ENCODE peak calls at places on chromosomes 3 and 15, in four cellular contexts. L is K562, W is HepG2, D is H1. B is an unnamed sample.
A peak's percentile ranks its signal among the peaks of the same experiment; 100 is the strongest.

GRCh38 chr15:81337713-81338157 is 13.8 kb upstream of the STARD5 start:
- DNase-seq in L (no peak), W (no peak), D (no peak), B (no peak)

GRCh38 chr15:69665641-69666091 is 213.0 kb downstream of the RPLP1 start:
- DNase-seq in L (no peak), D (no peak), W (no peak), B (no peak)

GRCh38 chr3:55522077-55522476 is 35.0 kb upstream of the WNT5A start:
- DNase-seq in L (no peak), D (no peak), W (no peak), B (no peak)

GRCh38 chr3:184345678-184346144 is 8.3 kb downstream of the FAM131A start:
- DNase-seq in W (peak; percentile 84), L (peak; percentile 85), D (peak; percentile 64), B (peak; percentile 72)

GRCh38 chr15:49212897-49213296 is 42.9 kb downstream of the GALK2 start:
- DNase-seq in D (no peak), L (no peak), W (no peak), B (no peak)

GRCh38 chr15:68819451-68820204 is 1.1 kb downstream of the ANP32A start:
- DNase-seq in L (peak; percentile 48), W (peak; percentile 24), D (no peak), B (peak; percentile 74)

GRCh38 chr3:187972454-187972853 is 181.5 kb upstream of the LPP start:
- DNase-seq in D (no peak), L (no peak), W (no peak), B (no peak)

GRCh38 chr3:158908187-158908762 is 106.4 kb downstream of the MFSD1 start:
- DNase-seq in W (no peak), L (no peak), D (no peak), B (no peak)

GRCh38 chr3:76585794-76586392 is 454.0 kb upstream of the ROBO2 start:
- DNase-seq in L (peak; percentile 1), W (peak; percentile 3), D (no peak), B (peak; percentile 2)

GRCh38 chr3:123661973-123662372 is 77.1 kb upstream of the HACD2 start:
- DNase-seq in L (no peak), D (no peak), W (no peak), B (no peak)

GRCh38 chr3:88987786-88988185 is 119.6 kb upstream of the EPHA3 start:
- DNase-seq in D (no peak), W (no peak), L (no peak), B (no peak)

GRCh38 chr3:13075318-13075717 is 2.1 kb upstream of the IQSEC1 start:
- DNase-seq in D (no peak), W (no peak), L (no peak), B (no peak)

GRCh38 chr3:98994128-98994762 is 92.8 kb upstream of the DCBLD2 start:
- DNase-seq in W (peak; percentile 34), D (no peak), L (peak; percentile 7), B (peak; percentile 69)

DNA sequence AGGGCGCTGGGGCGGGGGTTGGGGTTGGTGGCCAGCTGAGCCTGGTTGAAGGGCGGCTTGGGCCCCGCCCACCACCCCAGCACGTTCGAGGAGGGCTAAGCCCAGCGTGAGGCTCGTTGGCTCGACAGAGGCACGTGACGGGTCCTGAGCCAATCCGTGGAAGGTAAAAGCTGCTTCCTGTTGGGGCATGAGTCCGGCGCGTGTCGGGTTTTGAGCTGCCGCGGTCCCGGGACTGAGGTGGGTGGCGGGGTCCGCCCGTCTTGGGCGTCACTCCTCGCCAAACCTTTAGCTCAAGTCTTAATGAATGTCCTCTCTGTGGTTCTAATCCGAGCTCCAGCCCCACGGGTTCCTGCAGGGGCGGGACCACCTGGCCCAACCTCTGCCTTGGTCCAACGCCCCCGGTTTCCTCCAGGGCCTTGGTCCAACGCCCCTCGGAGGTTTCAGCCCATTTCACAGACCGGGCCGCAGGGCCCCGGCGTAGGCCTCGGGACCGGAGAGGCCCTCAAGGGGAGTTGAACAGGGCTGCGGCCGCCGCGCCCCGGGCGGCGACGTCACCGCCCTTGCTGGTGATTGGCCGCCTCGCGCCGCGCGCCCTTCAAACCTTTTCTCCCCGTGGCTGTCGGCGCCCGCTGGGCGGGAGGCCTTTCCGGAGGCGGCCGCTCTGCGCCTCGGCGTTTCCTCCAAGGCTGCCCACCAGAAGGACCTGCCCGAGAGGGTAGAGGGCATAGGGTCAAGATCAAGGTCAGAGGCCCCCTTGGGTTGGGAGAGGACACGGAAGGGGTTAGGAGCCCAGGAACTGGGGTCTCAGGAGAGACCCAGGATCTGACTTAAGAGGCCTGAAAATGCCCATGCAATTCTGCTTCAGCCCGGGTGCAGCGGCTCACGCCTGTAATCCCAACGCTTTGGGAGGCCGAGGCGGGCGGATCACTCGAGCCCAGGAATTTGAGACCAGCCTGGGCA is at the start of gene RCCD1:
- DNase-seq in L (peak; percentile 98), D (peak; percentile 92), W (peak; percentile 94), B (peak; percentile 98)
- TF ChIP-seq EP300 in L (peak; percentile 21), D (no peak), W (no peak), B (no peak)

GRCh38 chr3:59570816-59571215 is 521.0 kb upstream of the CFAP20DC start:
- DNase-seq in W (no peak), L (no peak), D (no peak), B (no peak)

GRCh38 chr3:59563966-59564365 is 514.1 kb upstream of the CFAP20DC start:
- DNase-seq in L (no peak), W (no peak), D (no peak), B (no peak)

GRCh38 chr3:59567656-59568055 is 517.8 kb upstream of the CFAP20DC start:
- DNase-seq in D (no peak), L (no peak), W (no peak), B (no peak)

GRCh38 chr3:59563072-59563605 is 513.3 kb upstream of the CFAP20DC start:
- DNase-seq in W (no peak), L (no peak), D (no peak), B (no peak)

DNA sequence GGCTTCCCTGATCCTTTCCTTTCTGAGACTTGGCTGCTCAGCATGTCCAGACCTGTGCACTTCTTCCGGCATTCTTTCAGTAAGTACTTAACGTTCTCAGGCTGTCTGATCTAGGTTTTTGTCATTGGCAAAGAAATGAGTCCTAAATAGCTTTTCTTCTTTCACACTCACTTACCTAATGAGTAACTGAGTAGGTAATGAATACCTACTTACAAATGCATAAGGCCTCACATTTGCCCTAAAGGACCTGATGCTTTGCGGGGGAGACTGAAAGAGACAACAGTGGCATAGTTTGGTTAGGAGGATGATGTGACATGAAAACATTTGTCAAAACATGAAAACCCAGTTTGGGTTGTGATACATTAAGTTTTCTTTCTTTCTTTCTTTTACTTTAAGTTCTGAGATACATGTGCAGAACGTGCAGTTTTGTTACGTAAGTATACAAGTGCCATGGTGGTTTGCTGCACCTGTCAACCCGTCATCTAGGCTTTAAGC is 516.7 kb upstream of the CFAP20DC start:
- DNase-seq in D (no peak), W (no peak), L (no peak), B (no peak)
- TF ChIP-seq PHF8 in D (no peak), W (no peak), L (no peak), B (no peak)

GRCh38 chr15:63473007-63473748 is 31.2 kb upstream of the USP3 start:
- DNase-seq in D (no peak), W (peak; percentile 85), L (no peak), B (no peak)
- TF ChIP-seq EP300 in D (no peak), W (no peak), L (no peak), B (no peak)

GRCh38 chr3:3665961-3666640 is 133.1 kb upstream of the LRRN1 start:
- DNase-seq in D (no peak), L (no peak), W (no peak), B (no peak)
- TF ChIP-seq PHF8 in D (no peak), L (no peak), W (no peak), B (no peak)

GRCh38 chr3:170228093-170228766 is 6.0 kb downstream of the PRKCI start:
- DNase-seq in D (no peak), W (no peak), L (no peak), B (no peak)
- TF ChIP-seq EP300 in D (no peak), W (no peak), L (no peak), B (no peak)

DNA sequence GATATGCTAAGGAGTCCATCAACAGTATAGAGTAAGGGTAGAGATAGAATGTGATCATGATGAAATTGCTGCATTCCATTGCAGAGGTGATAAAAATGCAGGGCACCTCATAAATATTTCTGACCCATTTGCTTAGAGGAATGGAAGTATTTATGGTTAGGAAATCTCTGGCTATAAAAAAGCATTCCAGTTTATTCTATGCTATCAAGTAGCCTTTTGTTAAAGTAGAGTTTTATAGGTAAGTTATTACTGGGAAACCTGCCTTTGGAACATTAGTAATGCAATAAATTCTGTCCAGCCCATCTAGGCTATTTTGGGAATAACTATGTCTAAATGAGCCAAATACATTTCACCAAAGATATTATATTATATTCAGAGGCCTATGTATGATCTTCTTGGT is 19.8 kb upstream of the STRIT1 start:
- DNase-seq in L (no peak), W (no peak), D (no peak), B (no peak)
- TF ChIP-seq PHF8 in L (no peak), W (no peak), D (no peak), B (no peak)

DNA sequence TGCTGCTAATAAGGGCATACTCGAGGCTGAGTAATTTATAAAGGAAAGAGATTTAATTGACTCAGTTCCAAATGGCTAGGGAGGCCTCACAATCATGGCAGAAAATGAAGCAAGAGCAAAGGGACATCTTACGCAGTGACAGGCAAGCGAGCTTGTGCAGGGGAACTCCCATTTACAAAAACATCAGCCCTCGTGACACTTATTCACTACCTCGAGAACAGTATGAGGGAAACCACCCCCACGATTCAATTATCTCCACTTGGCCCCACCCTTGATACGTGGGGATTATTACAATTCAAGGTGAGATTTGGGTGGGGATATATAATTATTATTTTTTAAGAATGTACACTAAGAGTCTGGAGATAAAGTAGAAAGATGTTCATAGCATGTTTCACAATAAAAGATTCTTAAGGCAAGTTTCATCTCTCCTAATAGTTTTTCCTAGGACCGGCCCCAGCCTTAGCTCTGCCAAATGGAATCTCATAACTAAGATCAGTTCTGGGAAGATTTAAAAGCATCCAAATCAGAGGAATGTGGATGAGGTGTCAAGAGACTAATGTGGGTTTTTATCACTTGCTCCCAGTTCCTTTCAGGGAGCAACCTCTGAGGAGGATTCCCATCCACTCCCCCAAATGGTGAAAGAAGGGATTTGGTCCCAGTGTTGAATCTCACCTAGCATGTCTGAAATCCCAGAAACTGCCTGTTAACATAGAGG is 221.0 kb downstream of the ZMAT3 start:
- DNase-seq in D (no peak), W (no peak), L (no peak), B (no peak)
- TF ChIP-seq EP300 in D (no peak), W (no peak), L (no peak), B (no peak)

GRCh38 chr15:99305761-99306505 is 54.7 kb downstream of the LRRC28 start:
- DNase-seq in D (no peak), W (peak; percentile 82), L (no peak), B (peak; percentile 72)
- TF ChIP-seq PHF8 in D (no peak), W (no peak), L (no peak), B (no peak)

GRCh38 chr15:72685925-72686794 is at the start of the genes BBS4 and HIGD2B:
- DNase-seq in L (peak; percentile 81), W (peak; percentile 87), D (peak; percentile 93), B (peak; percentile 90)
- TF ChIP-seq EP300 in L (peak; percentile 10), W (no peak), D (peak; percentile 61), B (no peak)